ENCODE peak calls at places on chromosome 20, in nine cellular contexts. One of them, this sample, is unnamed.
A peak's percentile ranks its signal among the peaks of the same experiment; 100 is the strongest.

GRCh38 chr20:46970937-46971630 is 76.4 kb downstream of the EYA2 start:
- DNase-seq in HS-5: peak; percentile 75
- DNase-seq in activated naive CD8-positive, alpha-beta T cell treated with anti-CD3 and anti-CD28 coated beads, Interleukin-2, amount 10 ng/mL, durations not matched to agents 7 days and 5 days: no peak
- DNase-seq in left lung: no peak
- DNase-seq in neural crest cell: peak; percentile 23
- DNase-seq in MCF 10A: peak; percentile 88
- DNase-seq in left lobe of liver: no peak
- DNase-seq in C1 segment of cervical spinal cord: no peak
- DNase-seq in DMS 273 treated with DMSO at 0.1 percent for 48 hours: peak; percentile 73
- DNase-seq in this sample: no peak

GRCh38 chr20:41617059-41617921 is 887 bp downstream of the CHD6 start:
- DNase-seq in HS-5: peak; percentile 23
- DNase-seq in activated naive CD8-positive, alpha-beta T cell treated with anti-CD3 and anti-CD28 coated beads, Interleukin-2, amount 10 ng/mL, durations not matched to agents 7 days and 5 days: peak; percentile 55
- DNase-seq in C1 segment of cervical spinal cord: no peak
- DNase-seq in MCF 10A: peak; percentile 30
- DNase-seq in neural crest cell: no peak
- DNase-seq in left lung: peak; percentile 77
- DNase-seq in left lobe of liver: peak; percentile 50
- DNase-seq in DMS 273 treated with DMSO at 0.1 percent for 48 hours: no peak
- DNase-seq in this sample: no peak

GRCh38 chr20:46681032-46681854 is 8.0 kb downstream of the TP53RK start:
- DNase-seq in neural crest cell: peak; percentile 72
- DNase-seq in DMS 273 treated with DMSO at 0.1 percent for 48 hours: peak; percentile 40
- DNase-seq in left lobe of liver: peak; percentile 68
- DNase-seq in activated naive CD8-positive, alpha-beta T cell treated with anti-CD3 and anti-CD28 coated beads, Interleukin-2, amount 10 ng/mL, durations not matched to agents 7 days and 5 days: peak; percentile 60
- DNase-seq in HS-5: no peak
- DNase-seq in MCF 10A: peak; percentile 70
- DNase-seq in left lung: no peak
- DNase-seq in C1 segment of cervical spinal cord: peak; percentile 28
- DNase-seq in this sample: peak; percentile 75

GRCh38 chr20:61490721-61491120 is 238.7 kb downstream of the CDH4 start:
- DNase-seq in left lobe of liver: no peak
- DNase-seq in neural crest cell: no peak
- DNase-seq in DMS 273 treated with DMSO at 0.1 percent for 48 hours: no peak
- DNase-seq in left lung: no peak
- DNase-seq in MCF 10A: no peak
- DNase-seq in C1 segment of cervical spinal cord: no peak
- DNase-seq in activated naive CD8-positive, alpha-beta T cell treated with anti-CD3 and anti-CD28 coated beads, Interleukin-2, amount 10 ng/mL, durations not matched to agents 7 days and 5 days: no peak
- DNase-seq in HS-5: no peak
- DNase-seq in this sample: no peak

GRCh38 chr20:63457737-63458136 is 14.7 kb downstream of the KCNQ2 start:
- DNase-seq in left lung: no peak
- DNase-seq in DMS 273 treated with DMSO at 0.1 percent for 48 hours: no peak
- DNase-seq in MCF 10A: peak; percentile 56
- DNase-seq in HS-5: no peak
- DNase-seq in C1 segment of cervical spinal cord: no peak
- DNase-seq in activated naive CD8-positive, alpha-beta T cell treated with anti-CD3 and anti-CD28 coated beads, Interleukin-2, amount 10 ng/mL, durations not matched to agents 7 days and 5 days: no peak
- DNase-seq in left lobe of liver: no peak
- DNase-seq in neural crest cell: no peak
- DNase-seq in this sample: no peak

GRCh38 chr20:9474835-9475413 is 39.5 kb upstream of the LAMP5 start:
- DNase-seq in left lobe of liver: no peak
- DNase-seq in HS-5: no peak
- DNase-seq in C1 segment of cervical spinal cord: no peak
- DNase-seq in neural crest cell: no peak
- DNase-seq in DMS 273 treated with DMSO at 0.1 percent for 48 hours: no peak
- DNase-seq in activated naive CD8-positive, alpha-beta T cell treated with anti-CD3 and anti-CD28 coated beads, Interleukin-2, amount 10 ng/mL, durations not matched to agents 7 days and 5 days: no peak
- DNase-seq in MCF 10A: no peak
- DNase-seq in left lung: no peak
- DNase-seq in this sample: no peak

GRCh38 chr20:9331707-9332435 is 182.5 kb upstream of the LAMP5 start:
- DNase-seq in DMS 273 treated with DMSO at 0.1 percent for 48 hours: no peak
- DNase-seq in left lung: no peak
- DNase-seq in HS-5: no peak
- DNase-seq in neural crest cell: no peak
- DNase-seq in left lobe of liver: no peak
- DNase-seq in activated naive CD8-positive, alpha-beta T cell treated with anti-CD3 and anti-CD28 coated beads, Interleukin-2, amount 10 ng/mL, durations not matched to agents 7 days and 5 days: no peak
- DNase-seq in C1 segment of cervical spinal cord: no peak
- DNase-seq in MCF 10A: no peak
- DNase-seq in this sample: no peak

GRCh38 chr20:24943731-24944130 is 5.3 kb upstream of the CST7 start:
- DNase-seq in left lobe of liver: no peak
- DNase-seq in DMS 273 treated with DMSO at 0.1 percent for 48 hours: no peak
- DNase-seq in neural crest cell: no peak
- DNase-seq in activated naive CD8-positive, alpha-beta T cell treated with anti-CD3 and anti-CD28 coated beads, Interleukin-2, amount 10 ng/mL, durations not matched to agents 7 days and 5 days: no peak
- DNase-seq in left lung: no peak
- DNase-seq in MCF 10A: no peak
- DNase-seq in HS-5: no peak
- DNase-seq in C1 segment of cervical spinal cord: no peak
- DNase-seq in this sample: no peak

GRCh38 chr20:56760610-56761009 is 131.5 kb downstream of the TFAP2C start:
- DNase-seq in left lobe of liver: no peak
- DNase-seq in C1 segment of cervical spinal cord: no peak
- DNase-seq in DMS 273 treated with DMSO at 0.1 percent for 48 hours: no peak
- DNase-seq in neural crest cell: no peak
- DNase-seq in left lung: no peak
- DNase-seq in MCF 10A: no peak
- DNase-seq in activated naive CD8-positive, alpha-beta T cell treated with anti-CD3 and anti-CD28 coated beads, Interleukin-2, amount 10 ng/mL, durations not matched to agents 7 days and 5 days: no peak
- DNase-seq in HS-5: no peak
- DNase-seq in this sample: no peak

GRCh38 chr20:1242530-1242929 is 16.7 kb downstream of the RAD21L1 start:
- DNase-seq in left lobe of liver: no peak
- DNase-seq in HS-5: peak; percentile 72
- DNase-seq in MCF 10A: peak; percentile 14
- DNase-seq in neural crest cell: no peak
- DNase-seq in DMS 273 treated with DMSO at 0.1 percent for 48 hours: no peak
- DNase-seq in left lung: no peak
- DNase-seq in activated naive CD8-positive, alpha-beta T cell treated with anti-CD3 and anti-CD28 coated beads, Interleukin-2, amount 10 ng/mL, durations not matched to agents 7 days and 5 days: no peak
- DNase-seq in C1 segment of cervical spinal cord: no peak
- DNase-seq in this sample: no peak

GRCh38 chr20:36313936-36314335 is 7.8 kb downstream of the DLGAP4 start:
- DNase-seq in MCF 10A: no peak
- DNase-seq in activated naive CD8-positive, alpha-beta T cell treated with anti-CD3 and anti-CD28 coated beads, Interleukin-2, amount 10 ng/mL, durations not matched to agents 7 days and 5 days: peak; percentile 17
- DNase-seq in HS-5: no peak
- DNase-seq in left lobe of liver: peak; percentile 29
- DNase-seq in DMS 273 treated with DMSO at 0.1 percent for 48 hours: no peak
- DNase-seq in C1 segment of cervical spinal cord: no peak
- DNase-seq in left lung: no peak
- DNase-seq in neural crest cell: no peak
- DNase-seq in this sample: no peak

GRCh38 chr20:48329676-48330644 is 497.8 kb downstream of the PREX1 start:
- DNase-seq in HS-5: peak; percentile 33
- DNase-seq in MCF 10A: peak; percentile 23
- DNase-seq in left lobe of liver: no peak
- DNase-seq in left lung: no peak
- DNase-seq in activated naive CD8-positive, alpha-beta T cell treated with anti-CD3 and anti-CD28 coated beads, Interleukin-2, amount 10 ng/mL, durations not matched to agents 7 days and 5 days: no peak
- DNase-seq in C1 segment of cervical spinal cord: no peak
- DNase-seq in DMS 273 treated with DMSO at 0.1 percent for 48 hours: peak; percentile 23
- DNase-seq in neural crest cell: peak; percentile 25
- DNase-seq in this sample: no peak

GRCh38 chr20:21450572-21450971 is 53.2 kb upstream of the NKX2-4 start:
- DNase-seq in activated naive CD8-positive, alpha-beta T cell treated with anti-CD3 and anti-CD28 coated beads, Interleukin-2, amount 10 ng/mL, durations not matched to agents 7 days and 5 days: no peak
- DNase-seq in C1 segment of cervical spinal cord: no peak
- DNase-seq in neural crest cell: no peak
- DNase-seq in left lung: no peak
- DNase-seq in left lobe of liver: no peak
- DNase-seq in DMS 273 treated with DMSO at 0.1 percent for 48 hours: no peak
- DNase-seq in HS-5: no peak
- DNase-seq in MCF 10A: peak; percentile 35
- DNase-seq in this sample: no peak

GRCh38 chr20:5353624-5354496 is 37.1 kb upstream of the PROKR2 start:
- DNase-seq in neural crest cell: no peak
- DNase-seq in MCF 10A: peak; percentile 54
- DNase-seq in HS-5: peak; percentile 43
- DNase-seq in left lobe of liver: no peak
- DNase-seq in C1 segment of cervical spinal cord: no peak
- DNase-seq in activated naive CD8-positive, alpha-beta T cell treated with anti-CD3 and anti-CD28 coated beads, Interleukin-2, amount 10 ng/mL, durations not matched to agents 7 days and 5 days: no peak
- DNase-seq in DMS 273 treated with DMSO at 0.1 percent for 48 hours: no peak
- DNase-seq in left lung: no peak
- DNase-seq in this sample: no peak

GRCh38 chr20:21490105-21490504 is 23.8 kb downstream of the NKX2-2 start:
- DNase-seq in neural crest cell: no peak
- DNase-seq in C1 segment of cervical spinal cord: no peak
- DNase-seq in DMS 273 treated with DMSO at 0.1 percent for 48 hours: no peak
- DNase-seq in HS-5: no peak
- DNase-seq in MCF 10A: no peak
- DNase-seq in left lung: no peak
- DNase-seq in activated naive CD8-positive, alpha-beta T cell treated with anti-CD3 and anti-CD28 coated beads, Interleukin-2, amount 10 ng/mL, durations not matched to agents 7 days and 5 days: no peak
- DNase-seq in left lobe of liver: no peak
- DNase-seq in this sample: no peak

GRCh38 chr20:17327185-17327780 is 100.4 kb downstream of the PCSK2 start:
- DNase-seq in neural crest cell: no peak
- DNase-seq in DMS 273 treated with DMSO at 0.1 percent for 48 hours: no peak
- DNase-seq in HS-5: no peak
- DNase-seq in left lung: peak; percentile 68
- DNase-seq in left lobe of liver: no peak
- DNase-seq in activated naive CD8-positive, alpha-beta T cell treated with anti-CD3 and anti-CD28 coated beads, Interleukin-2, amount 10 ng/mL, durations not matched to agents 7 days and 5 days: no peak
- DNase-seq in C1 segment of cervical spinal cord: no peak
- DNase-seq in MCF 10A: no peak
- DNase-seq in this sample: no peak

GRCh38 chr20:62367483-62368302 is 581 bp upstream of the LAMA5 start:
- DNase-seq in C1 segment of cervical spinal cord: no peak
- DNase-seq in activated naive CD8-positive, alpha-beta T cell treated with anti-CD3 and anti-CD28 coated beads, Interleukin-2, amount 10 ng/mL, durations not matched to agents 7 days and 5 days: peak; percentile 53
- DNase-seq in left lung: peak; percentile 86
- DNase-seq in neural crest cell: no peak
- DNase-seq in MCF 10A: no peak
- DNase-seq in HS-5: no peak
- DNase-seq in DMS 273 treated with DMSO at 0.1 percent for 48 hours: no peak
- DNase-seq in left lobe of liver: no peak
- DNase-seq in this sample: no peak

GRCh38 chr20:1322511-1323245 is 6.3 kb downstream of the SDCBP2 start:
- DNase-seq in C1 segment of cervical spinal cord: no peak
- DNase-seq in left lung: no peak
- DNase-seq in activated naive CD8-positive, alpha-beta T cell treated with anti-CD3 and anti-CD28 coated beads, Interleukin-2, amount 10 ng/mL, durations not matched to agents 7 days and 5 days: no peak
- DNase-seq in left lobe of liver: no peak
- DNase-seq in MCF 10A: peak; percentile 92
- DNase-seq in neural crest cell: no peak
- DNase-seq in DMS 273 treated with DMSO at 0.1 percent for 48 hours: no peak
- DNase-seq in HS-5: peak; percentile 94
- DNase-seq in this sample: peak; percentile 40

GRCh38 chr20:3318226-3318884 is 79.4 kb upstream of the SLC4A11 start:
- DNase-seq in DMS 273 treated with DMSO at 0.1 percent for 48 hours: no peak
- DNase-seq in HS-5: no peak
- DNase-seq in MCF 10A: no peak
- DNase-seq in activated naive CD8-positive, alpha-beta T cell treated with anti-CD3 and anti-CD28 coated beads, Interleukin-2, amount 10 ng/mL, durations not matched to agents 7 days and 5 days: no peak
- DNase-seq in left lobe of liver: no peak
- DNase-seq in C1 segment of cervical spinal cord: no peak
- DNase-seq in neural crest cell: no peak
- DNase-seq in left lung: no peak
- DNase-seq in this sample: no peak

GRCh38 chr20:21202284-21202683 is 76.4 kb downstream of the KIZ start:
- DNase-seq in HS-5: no peak
- DNase-seq in activated naive CD8-positive, alpha-beta T cell treated with anti-CD3 and anti-CD28 coated beads, Interleukin-2, amount 10 ng/mL, durations not matched to agents 7 days and 5 days: no peak
- DNase-seq in neural crest cell: no peak
- DNase-seq in left lobe of liver: no peak
- DNase-seq in MCF 10A: peak; percentile 54
- DNase-seq in C1 segment of cervical spinal cord: no peak
- DNase-seq in left lung: no peak
- DNase-seq in DMS 273 treated with DMSO at 0.1 percent for 48 hours: no peak
- DNase-seq in this sample: no peak

GRCh38 chr20:46672543-46673148 is 16.6 kb downstream of the TP53RK start:
- DNase-seq in DMS 273 treated with DMSO at 0.1 percent for 48 hours: no peak
- DNase-seq in neural crest cell: no peak
- DNase-seq in C1 segment of cervical spinal cord: no peak
- DNase-seq in activated naive CD8-positive, alpha-beta T cell treated with anti-CD3 and anti-CD28 coated beads, Interleukin-2, amount 10 ng/mL, durations not matched to agents 7 days and 5 days: no peak
- DNase-seq in MCF 10A: no peak
- DNase-seq in left lung: no peak
- DNase-seq in HS-5: no peak
- DNase-seq in left lobe of liver: no peak
- DNase-seq in this sample: no peak

GRCh38 chr20:59004763-59005522 is 2.1 kb downstream of the CTSZ start:
- DNase-seq in neural crest cell: no peak
- DNase-seq in DMS 273 treated with DMSO at 0.1 percent for 48 hours: no peak
- DNase-seq in left lobe of liver: peak; percentile 86
- DNase-seq in left lung: peak; percentile 92
- DNase-seq in MCF 10A: no peak
- DNase-seq in C1 segment of cervical spinal cord: no peak
- DNase-seq in activated naive CD8-positive, alpha-beta T cell treated with anti-CD3 and anti-CD28 coated beads, Interleukin-2, amount 10 ng/mL, durations not matched to agents 7 days and 5 days: peak; percentile 56
- DNase-seq in HS-5: no peak
- DNase-seq in this sample: peak; percentile 50

GRCh38 chr20:57252559-57253162 is 13.8 kb downstream of the BMP7 start:
- DNase-seq in HS-5: no peak
- DNase-seq in C1 segment of cervical spinal cord: no peak
- DNase-seq in activated naive CD8-positive, alpha-beta T cell treated with anti-CD3 and anti-CD28 coated beads, Interleukin-2, amount 10 ng/mL, durations not matched to agents 7 days and 5 days: no peak
- DNase-seq in DMS 273 treated with DMSO at 0.1 percent for 48 hours: no peak
- DNase-seq in left lobe of liver: no peak
- DNase-seq in neural crest cell: no peak
- DNase-seq in MCF 10A: no peak
- DNase-seq in left lung: no peak
- DNase-seq in this sample: no peak

GRCh38 chr20:49915118-49915379 is 280 bp downstream of the SPATA2 start:
- DNase-seq in neural crest cell: no peak
- DNase-seq in left lung: no peak
- DNase-seq in DMS 273 treated with DMSO at 0.1 percent for 48 hours: no peak
- DNase-seq in activated naive CD8-positive, alpha-beta T cell treated with anti-CD3 and anti-CD28 coated beads, Interleukin-2, amount 10 ng/mL, durations not matched to agents 7 days and 5 days: no peak
- DNase-seq in MCF 10A: no peak
- DNase-seq in C1 segment of cervical spinal cord: no peak
- DNase-seq in HS-5: no peak
- DNase-seq in left lobe of liver: no peak
- DNase-seq in this sample: no peak

GRCh38 chr20:23401051-23401450 is 20.2 kb downstream of the NAPB start:
- DNase-seq in C1 segment of cervical spinal cord: no peak
- DNase-seq in DMS 273 treated with DMSO at 0.1 percent for 48 hours: no peak
- DNase-seq in neural crest cell: no peak
- DNase-seq in left lobe of liver: no peak
- DNase-seq in activated naive CD8-positive, alpha-beta T cell treated with anti-CD3 and anti-CD28 coated beads, Interleukin-2, amount 10 ng/mL, durations not matched to agents 7 days and 5 days: no peak
- DNase-seq in HS-5: no peak
- DNase-seq in MCF 10A: no peak
- DNase-seq in left lung: no peak
- DNase-seq in this sample: no peak

GRCh38 chr20:45087814-45088213 is 13.1 kb downstream of the KCNS1 start:
- DNase-seq in C1 segment of cervical spinal cord: no peak
- DNase-seq in left lobe of liver: no peak
- DNase-seq in HS-5: no peak
- DNase-seq in left lung: no peak
- DNase-seq in MCF 10A: peak; percentile 36
- DNase-seq in activated naive CD8-positive, alpha-beta T cell treated with anti-CD3 and anti-CD28 coated beads, Interleukin-2, amount 10 ng/mL, durations not matched to agents 7 days and 5 days: no peak
- DNase-seq in DMS 273 treated with DMSO at 0.1 percent for 48 hours: no peak
- DNase-seq in neural crest cell: no peak
- DNase-seq in this sample: no peak

GRCh38 chr20:31934968-31935764 is 16.7 kb downstream of the PDRG1 start:
- DNase-seq in HS-5: no peak
- DNase-seq in activated naive CD8-positive, alpha-beta T cell treated with anti-CD3 and anti-CD28 coated beads, Interleukin-2, amount 10 ng/mL, durations not matched to agents 7 days and 5 days: no peak
- DNase-seq in MCF 10A: no peak
- DNase-seq in DMS 273 treated with DMSO at 0.1 percent for 48 hours: no peak
- DNase-seq in left lung: no peak
- DNase-seq in left lobe of liver: no peak
- DNase-seq in C1 segment of cervical spinal cord: no peak
- DNase-seq in neural crest cell: no peak
- DNase-seq in this sample: no peak

GRCh38 chr20:9392892-9393857 is 121.2 kb upstream of the LAMP5 start:
- DNase-seq in left lobe of liver: no peak
- DNase-seq in MCF 10A: peak; percentile 76
- DNase-seq in HS-5: peak; percentile 19
- DNase-seq in neural crest cell: peak; percentile 55
- DNase-seq in activated naive CD8-positive, alpha-beta T cell treated with anti-CD3 and anti-CD28 coated beads, Interleukin-2, amount 10 ng/mL, durations not matched to agents 7 days and 5 days: no peak
- DNase-seq in DMS 273 treated with DMSO at 0.1 percent for 48 hours: peak; percentile 14
- DNase-seq in C1 segment of cervical spinal cord: peak; percentile 16
- DNase-seq in left lung: peak; percentile 75
- DNase-seq in this sample: no peak

This sample was measured in breast epithelium.